ENCODE peak calls at places on chromosomes 4 and X, in nine cellular contexts. A is tibial artery; X is CD8-positive, alpha-beta memory T cell; D is lung; I is Peyer's patch; J is mesenchymal stem cell; R is upper lobe of right lung; Q is psoas muscle; O is aorta. B is an unnamed sample.

GRCh38 chr4:83516042-83516772 is 19.7 kb upstream of the GPAT3 start:
- DNase-seq in J (peak; percentile 83), X (no peak), I (no peak), R (no peak), D (no peak), Q (peak; percentile 17), O (peak; percentile 52), A (no peak), B (no peak)

GRCh38 chr4:53654300-53654758 is 63.0 kb upstream of the LNX1 start:
- DNase-seq in A (no peak), R (no peak), X (no peak), J (no peak), Q (no peak), O (peak; percentile 68), I (no peak), D (no peak), B (peak; percentile 57)

GRCh38 chr4:41214158-41215146 is at the start of gene APBB2:
- DNase-seq in I (peak; percentile 40), R (peak; percentile 97), Q (peak; percentile 94), A (peak; percentile 97), J (peak; percentile 98), X (no peak), D (peak; percentile 95), O (peak; percentile 96), B (peak; percentile 95)

GRCh38 chr4:37635155-37635554 is 51.0 kb downstream of the RELL1 start:
- DNase-seq in A (no peak), D (no peak), O (no peak), X (no peak), Q (no peak), I (no peak), J (no peak), R (no peak), B (no peak)

GRCh38 chr4:112752061-112752460 is 115.1 kb downstream of the LARP7 start:
- DNase-seq in D (no peak), A (no peak), X (no peak), I (no peak), O (no peak), Q (no peak), J (no peak), R (no peak), B (no peak)

GRCh38 chr4:94369046-94369445 is 26.4 kb upstream of the HPGDS start:
- DNase-seq in O (no peak), X (no peak), A (no peak), I (no peak), D (no peak), Q (no peak), J (no peak), R (no peak), B (no peak)

GRCh38 chr4:7403001-7403400 is 31.7 kb downstream of the PSAPL1 start:
- DNase-seq in I (no peak), Q (no peak), J (no peak), O (peak; percentile 34), X (no peak), A (no peak), R (no peak), D (no peak), B (no peak)

GRCh38 chrX:19721726-19722370 is 165.6 kb downstream of the SH3KBP1 start:
- DNase-seq in R (peak; percentile 64), Q (no peak), D (peak; percentile 37), I (no peak), X (no peak), J (peak; percentile 47), A (no peak), O (no peak), B (no peak)

GRCh38 chr4:113316879-113317278 is 267.4 kb downstream of the ANK2 start:
- DNase-seq in I (peak; percentile 31), O (no peak), R (no peak), X (no peak), D (no peak), J (no peak), Q (no peak), A (no peak), B (no peak)

GRCh38 chr4:4759883-4760282 is 99.6 kb upstream of the MSX1 start:
- DNase-seq in I (no peak), O (no peak), J (no peak), X (no peak), R (no peak), D (no peak), Q (no peak), A (no peak), B (no peak)

GRCh38 chr4:102143433-102143832 is 201.8 kb downstream of the SLC39A8 start:
- DNase-seq in D (no peak), I (no peak), R (no peak), A (no peak), Q (no peak), J (no peak), X (no peak), O (no peak), B (no peak)
- H3K27ac ChIP-seq in D (no peak overlapping the region), I (no peak overlapping the region), R (no peak overlapping the region), A (no peak overlapping the region), Q (no peak overlapping the region), J (no peak overlapping the region), X (no peak overlapping the region), O (no peak overlapping the region), B (no peak overlapping the region)

DNA sequence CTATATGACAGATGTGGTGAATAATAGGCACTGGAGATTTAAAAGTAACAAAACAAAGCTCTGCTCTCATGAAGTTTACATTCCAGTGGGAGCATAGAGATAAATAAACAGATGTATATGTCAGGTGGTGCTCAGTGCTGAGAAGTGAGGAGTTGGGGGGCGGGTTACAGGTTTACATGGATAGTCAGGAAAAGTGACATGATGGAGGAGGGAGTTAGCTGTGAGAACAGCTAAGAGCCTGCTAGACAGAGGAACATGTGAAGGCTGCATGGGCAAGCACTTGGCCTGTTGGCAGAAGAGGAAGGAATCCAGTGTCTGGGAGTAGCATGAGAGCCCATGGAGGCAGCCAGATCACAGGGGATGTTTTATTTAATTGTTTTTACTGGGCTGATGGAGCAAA is 10.2 kb upstream of the TMEM156 start:
- DNase-seq in D (no peak), O (no peak), R (no peak), X (no peak), I (no peak), Q (no peak), J (peak; percentile 66), A (no peak), B (no peak)
- H3K36me3 ChIP-seq in D (no peaks in the 10 kb centered on the region), O (no peaks in the 10 kb centered on the region), R (no peaks in the 10 kb centered on the region), X (no peaks in the 10 kb centered on the region), I (no peaks in the 10 kb centered on the region), Q (no peaks in the 10 kb centered on the region), J (no peaks in the 10 kb centered on the region), A (no peaks in the 10 kb centered on the region), B (no peaks in the 10 kb centered on the region)

DNA sequence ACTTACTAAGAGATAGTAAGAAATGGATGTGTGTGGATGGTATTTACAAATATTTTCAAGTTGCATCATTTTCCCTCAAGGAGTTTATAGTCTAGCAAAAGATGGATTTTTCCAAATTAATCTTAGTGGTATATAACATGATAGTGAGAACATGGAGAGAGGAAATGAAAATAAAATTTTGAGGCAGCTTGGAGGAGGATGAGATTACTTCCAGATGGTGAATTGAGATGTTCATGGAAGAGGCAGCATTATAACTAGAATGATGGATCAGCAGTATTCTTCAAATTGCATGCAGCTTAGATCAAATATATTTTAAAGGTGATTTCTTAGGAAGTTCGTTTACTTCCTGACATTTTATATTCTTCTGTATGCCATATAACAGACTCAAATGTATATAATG is 439.3 kb downstream of the SPRY1 start:
- DNase-seq in I (no peak), X (no peak), J (no peak), D (no peak), A (no peak), R (no peak), O (no peak), Q (no peak), B (no peak)
- H3K27ac ChIP-seq in I (no peak overlapping the region), X (no peak overlapping the region), J (no peak overlapping the region), D (peak overlapping the region; percentile 40), A (no peak overlapping the region), R (no peak overlapping the region), O (no peak overlapping the region), Q (peak overlapping the region; percentile 93), B (no peak overlapping the region)

DNA sequence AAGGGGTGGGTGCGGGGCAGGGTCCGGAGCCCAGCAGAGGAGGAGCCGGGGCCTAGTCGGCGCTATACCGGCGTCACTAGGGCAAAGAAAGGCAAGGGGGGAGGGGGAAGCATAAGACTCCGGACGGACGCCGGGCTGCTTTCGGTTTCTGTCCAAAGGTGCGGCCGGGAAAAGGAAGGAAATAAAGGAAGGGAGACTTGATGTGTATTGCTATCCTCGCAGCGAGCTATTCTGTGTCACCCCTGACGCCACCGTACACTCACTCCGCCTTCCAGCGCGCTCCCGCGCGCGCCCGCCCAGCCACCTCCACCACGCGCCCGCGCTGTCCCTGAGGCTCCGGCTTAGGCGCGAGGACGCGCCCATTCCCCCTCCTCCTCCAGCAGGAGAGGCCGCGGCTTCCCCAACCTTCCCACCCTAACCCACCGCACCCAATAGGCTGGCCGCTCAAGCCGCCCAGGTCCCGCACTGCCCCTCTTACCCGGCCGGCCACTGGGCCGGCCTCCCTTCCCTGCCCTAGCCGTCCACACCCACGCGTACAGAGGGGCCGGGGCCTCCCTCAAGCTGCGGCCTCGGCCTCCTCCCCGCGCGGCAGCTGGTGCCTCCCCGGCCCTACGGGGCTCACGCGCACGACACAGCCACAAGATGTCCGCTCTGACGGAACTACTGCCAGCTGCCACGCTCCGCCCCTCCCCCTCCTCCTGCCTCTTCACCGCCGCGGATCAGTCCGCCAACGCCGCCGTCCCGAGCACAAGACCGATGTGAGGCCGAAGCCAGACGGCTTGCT is at the start of gene UBE2D3:
- DNase-seq in J (peak; percentile 97), X (peak; percentile 91), Q (peak; percentile 95), R (peak; percentile 97), D (peak; percentile 92), O (peak; percentile 97), A (peak; percentile 96), I (peak; percentile 92), B (peak; percentile 95)
- H3K36me3 ChIP-seq in J (no peaks in the 10 kb centered on the region), X (peaks cover 9% of the 10 kb centered on the region), Q (peaks cover 15% of the 10 kb centered on the region), R (peaks cover 16% of the 10 kb centered on the region), D (no peaks in the 10 kb centered on the region), O (no peaks in the 10 kb centered on the region), A (no peaks in the 10 kb centered on the region), I (no peaks in the 10 kb centered on the region), B (no peaks in the 10 kb centered on the region)